ENCODE peak calls at places on chromosomes 6 and 20, in six cellular contexts. M is PC-3; A is heart left ventricle; B is tibial nerve; T is A549; Y is CD4-positive, CD25-positive, alpha-beta regulatory T cell. I is an unnamed sample. For H3K9me3, the result is how much of the 10 kb centered on the place peaks cover.

GRCh38 chr6:40743690-40744446 is 156.7 kb upstream of the LRFN2 start:
- DNase-seq in A (no peak), B (no peak), Y (no peak), M (no peak), T (no peak), I (no peak)

GRCh38 chr20:61970357-61970756 is 95.3 kb downstream of the TAF4 start:
- DNase-seq in T (no peak), Y (no peak), B (no peak), M (no peak), A (no peak), I (no peak)

GRCh38 chr6:40340196-40340595 is 247.0 kb downstream of the LRFN2 start:
- DNase-seq in B (no peak), T (no peak), A (no peak), Y (no peak), M (no peak), I (no peak)

GRCh38 chr6:47145212-47145611 is 103.1 kb upstream of the ADGRF1 start:
- DNase-seq in M (no peak), T (no peak), B (no peak), A (no peak), Y (no peak), I (no peak)

GRCh38 chr6:149951626-149952025 is 9.8 kb downstream of the ULBP2 start:
- DNase-seq in Y (no peak), M (no peak), A (no peak), T (no peak), B (no peak), I (no peak)

GRCh38 chr6:22036267-22036666 is 260.6 kb downstream of the PRL start:
- DNase-seq in B (no peak), M (peak), T (peak), A (no peak), Y (no peak), I (no peak)

GRCh38 chr6:159360306-159360705 is 191.1 kb downstream of the FNDC1 start:
- DNase-seq in T (no peak), A (no peak), B (no peak), M (no peak), Y (no peak), I (no peak)

GRCh38 chr6:100432136-100432535 is 32.6 kb downstream of the SIM1 start:
- DNase-seq in Y (no peak), T (no peak), A (no peak), B (no peak), M (no peak), I (no peak)

GRCh38 chr6:52994789-52995078 is 350 bp downstream of the GSTA4 start:
- DNase-seq in T (no peak), A (peak), M (no peak), B (no peak), Y (no peak), I (peak)

GRCh38 chr6:71480577-71480976 is 192.0 kb downstream of the OGFRL1 start:
- DNase-seq in T (no peak), Y (no peak), M (no peak), A (no peak), B (no peak), I (no peak)

GRCh38 chr6:27873101-27874030 is 38.8 kb downstream of the OR2B2 start:
- DNase-seq in M (no peak), A (no peak), Y (peak), B (no peak), T (no peak), I (peak)
- H3K4me3 ChIP-seq in M (no peak), A (peak), Y (peak), B (peak), T (peak), I (peak)

GRCh38 chr20:64026-64603 is 23.4 kb upstream of the DEFB125 start:
- DNase-seq in A (no peak), B (no peak), T (no peak), M (no peak), Y (no peak), I (no peak)

GRCh38 chr20:62487-62886 is 25.0 kb upstream of the DEFB125 start:
- DNase-seq in T (no peak), B (no peak), A (no peak), Y (no peak), M (no peak), I (no peak)

GRCh38 chr20:61230-61629 is 26.2 kb upstream of the DEFB125 start:
- DNase-seq in Y (no peak), T (no peak), B (no peak), M (no peak), A (no peak), I (no peak)

GRCh38 chr20:61757-62156 is 25.7 kb upstream of the DEFB125 start:
- DNase-seq in A (no peak), M (no peak), Y (no peak), B (no peak), T (no peak), I (no peak)

GRCh38 chr20:64766-65322 is 22.6 kb upstream of the DEFB125 start:
- DNase-seq in T (no peak), A (no peak), B (no peak), M (no peak), Y (no peak), I (no peak)
- H3K9me3 ChIP-seq in T (under half), A (under half), B (under half), M (under half), Y (under half), I (under half)

GRCh38 chr6:86079938-86080337 is 437.3 kb upstream of the SYNCRIP start:
- DNase-seq in T (no peak), A (no peak), B (no peak), M (no peak), Y (no peak), I (no peak)
- H3K27ac ChIP-seq in T (no peak), A (no peak), B (no peak), M (no peak), Y (no peak), I (no peak)

DNA sequence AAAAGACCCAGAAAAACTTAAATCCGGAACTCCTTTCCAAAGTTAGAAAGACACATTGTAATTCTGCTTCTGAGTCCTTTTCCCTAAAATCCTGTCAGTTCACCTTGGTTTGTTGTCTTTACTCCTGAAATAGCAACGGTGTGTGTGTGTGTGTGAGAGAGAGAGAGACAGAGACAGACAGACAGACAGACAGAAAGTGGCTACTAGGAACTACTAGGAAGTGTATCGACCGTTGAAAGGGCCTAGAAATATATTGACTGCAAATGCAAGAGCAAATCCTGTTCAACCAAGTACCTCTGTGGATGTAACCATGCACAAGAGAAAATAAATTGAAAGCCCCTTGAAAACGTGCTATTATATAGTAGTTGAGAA is 100.0 kb upstream of the MLIP start:
- DNase-seq in A (no peak), M (no peak), T (no peak), Y (no peak), B (no peak), I (no peak)
- H3K4me3 ChIP-seq in A (no peak), M (no peak), T (no peak), Y (no peak), B (peak), I (no peak)

DNA sequence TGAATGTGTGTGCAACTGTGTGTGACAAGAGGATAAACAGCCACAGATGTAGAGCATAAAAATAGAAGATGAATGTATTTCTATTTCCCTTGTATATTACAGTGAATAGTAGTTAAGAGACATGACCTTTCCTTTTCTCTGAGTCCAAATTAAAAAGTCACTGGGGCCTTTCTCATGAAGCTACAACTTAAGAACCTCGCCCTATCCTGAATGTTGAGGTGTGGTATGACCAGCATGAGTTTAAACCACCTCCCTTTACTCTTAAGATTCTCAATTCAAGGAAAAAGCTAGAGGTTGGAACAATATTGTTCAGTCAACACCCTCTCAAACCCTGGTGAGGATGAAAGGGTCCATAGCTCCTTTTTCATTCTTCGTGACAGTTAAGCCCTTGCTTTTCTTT is 290.2 kb downstream of the HAO1 start:
- DNase-seq in B (no peak), A (no peak), M (no peak), Y (no peak), T (no peak), I (no peak)
- H3K9me3 ChIP-seq in B (under half), A (under half), M (under half), Y (under half), T (under half), I (under half)

GRCh38 chr6:163398796-163399195 is 15.7 kb upstream of the QKI start:
- DNase-seq in M (no peak), T (no peak), Y (no peak), A (peak), B (no peak), I (no peak)

GRCh38 chr6:163402616-163403015 is 11.9 kb upstream of the QKI start:
- DNase-seq in T (no peak), M (no peak), Y (no peak), B (no peak), A (no peak), I (no peak)

GRCh38 chr6:163398104-163398503 is 16.4 kb upstream of the QKI start:
- DNase-seq in A (no peak), M (no peak), Y (no peak), T (no peak), B (no peak), I (no peak)

GRCh38 chr6:163400509-163400908 is 14.0 kb upstream of the QKI start:
- DNase-seq in Y (no peak), T (no peak), M (no peak), B (no peak), A (no peak), I (no peak)

GRCh38 chr6:163401039-163401885 is 13.3 kb upstream of the QKI start:
- DNase-seq in B (no peak), A (no peak), Y (no peak), M (no peak), T (no peak), I (no peak)
- H3K27ac ChIP-seq in B (peak), A (no peak), Y (no peak), M (no peak), T (no peak), I (no peak)

DNA sequence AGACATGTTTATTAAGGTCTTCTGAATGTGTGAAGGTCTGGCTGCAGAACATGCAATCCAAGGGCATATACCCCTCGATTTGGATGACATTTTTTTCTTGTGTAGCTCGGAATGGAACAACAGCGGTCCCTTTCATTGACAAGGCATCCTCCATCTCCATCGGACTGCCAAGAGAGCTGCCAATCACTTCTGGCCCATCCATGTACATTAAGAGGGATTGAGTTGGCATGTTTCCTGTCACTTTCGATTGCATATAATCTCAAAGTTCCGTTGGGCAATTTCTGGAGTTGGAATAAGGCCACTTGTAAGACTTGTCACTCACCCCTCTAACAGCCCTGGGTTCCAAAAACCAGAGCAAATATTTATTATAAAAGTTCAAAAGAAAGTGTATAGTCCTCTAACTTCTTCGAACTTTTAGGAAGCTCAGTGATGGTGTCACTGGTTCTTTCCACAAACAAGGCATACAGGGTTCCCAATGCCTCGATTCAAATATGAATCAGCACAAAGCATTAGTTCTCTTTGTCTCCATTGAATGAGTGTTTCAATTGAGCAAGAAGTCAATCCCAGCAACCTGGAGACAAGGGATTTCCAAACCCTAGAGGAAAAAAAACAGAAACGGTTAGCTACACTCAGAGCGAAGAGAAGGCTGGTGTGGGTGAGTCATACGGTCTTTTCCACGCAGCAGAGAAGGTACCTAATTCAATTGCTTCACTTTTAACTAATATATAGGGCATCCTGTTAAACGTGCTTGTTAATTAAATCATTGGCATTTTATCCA is 10.9 kb downstream of the ZNF217 start:
- DNase-seq in Y (peak), B (no peak), M (peak), T (peak), A (peak), I (no peak)
- H3K4me3 ChIP-seq in Y (peak), B (no peak), M (peak), T (no peak), A (no peak), I (no peak)

DNA sequence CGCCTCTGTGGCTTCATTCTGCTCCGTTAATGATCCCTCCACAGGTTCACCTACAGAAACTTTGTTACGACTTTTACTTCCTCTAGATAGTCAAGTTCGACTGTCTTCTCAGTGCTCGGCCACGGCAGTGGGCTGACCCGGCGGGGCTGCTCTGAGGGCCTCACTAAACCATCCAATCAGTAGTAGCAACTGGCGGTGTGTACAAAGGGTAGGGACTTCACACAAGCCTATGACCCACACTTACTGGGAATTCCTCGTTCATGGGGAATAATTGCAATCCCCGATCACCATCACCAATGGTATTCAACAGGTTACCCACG is 1959.2 kb upstream of the DEFB115 start:
- DNase-seq in Y (no peak), M (no peak), T (no peak), B (no peak), A (no peak), I (no peak)
- H3K9me3 ChIP-seq in Y (under half), M (under half), T (under half), B (half or more), A (under half), I (under half)

GRCh38 chr6:44849829-44850228 is 462.3 kb downstream of the CDC5L start:
- DNase-seq in A (no peak), B (no peak), M (no peak), Y (no peak), T (no peak), I (no peak)

GRCh38 chr6:44854712-44855111 is 467.2 kb downstream of the CDC5L start:
- DNase-seq in Y (no peak), T (no peak), B (no peak), A (no peak), M (no peak), I (no peak)

GRCh38 chr6:44850367-44850766 is 462.9 kb downstream of the CDC5L start:
- DNase-seq in M (no peak), A (no peak), Y (no peak), B (no peak), T (no peak), I (no peak)

GRCh38 chr6:44855562-44856494 is 468.3 kb downstream of the CDC5L start:
- DNase-seq in B (no peak), T (no peak), A (no peak), Y (no peak), M (no peak), I (no peak)

GRCh38 chr6:44851176-44851575 is 463.7 kb downstream of the CDC5L start:
- DNase-seq in M (no peak), B (no peak), A (no peak), T (no peak), Y (no peak), I (no peak)
- H3K27ac ChIP-seq in M (no peak), B (peak), A (no peak), T (no peak), Y (no peak), I (no peak)

GRCh38 chr6:37971263-37971662 is 151.7 kb downstream of the ZFAND3 start:
- DNase-seq in A (no peak), B (no peak), T (no peak), M (no peak), Y (no peak), I (no peak)
- H3K4me3 ChIP-seq in A (no peak), B (no peak), T (no peak), M (no peak), Y (no peak), I (no peak)

I was measured in aorta.